ENCODE peak calls at places on chromosomes 12 and 14, in ten cellular contexts. V is T47D; Y is CD8-positive, alpha-beta memory T cell; S is ureter; C is NCI-H146; T is GM12865; A is mesenteric fat pad; U is mucosa of gallbladder; N is activated CD4-positive, alpha-beta T cell treated with anti-CD3 and anti-CD28 coated beads, Interleukin-2, amount 50 U/mL, for 48 hours; D is fibroblast of mammary gland. G is an unnamed sample.

GRCh38 chr14:52263190-52263589 is 4.3 kb upstream of the PTGDR start:
- DNase-seq in T (no peak), A (no peak), U (no peak), C (no peak), V (no peak), Y (no peak), S (no peak), D (no peak), N (no peak), G (no peak)

GRCh38 chr14:90111895-90112534 is 50.2 kb downstream of the KCNK13 start:
- DNase-seq in Y (no peak), A (no peak), T (no peak), U (no peak), N (no peak), C (no peak), S (no peak), D (peak; percentile 87), V (no peak), G (no peak)

GRCh38 chr14:50559990-50560928 is at the start of gene ATL1:
- DNase-seq in V (peak; percentile 54), T (peak; percentile 41), U (peak; percentile 63), Y (peak; percentile 51), N (peak; percentile 46), C (peak; percentile 81), D (peak; percentile 69), S (peak; percentile 67), A (no peak), G (peak; percentile 94)

GRCh38 chr14:69231486-69231885 is 28.5 kb upstream of the GALNT16 start:
- DNase-seq in C (no peak), V (no peak), T (no peak), A (no peak), N (no peak), S (no peak), D (no peak), U (peak; percentile 66), Y (no peak), G (no peak)

GRCh38 chr14:57462551-57462950 is 31.1 kb downstream of the CCDC198 start:
- DNase-seq in Y (no peak), S (no peak), V (no peak), C (no peak), N (no peak), T (no peak), D (no peak), A (no peak), U (no peak), G (no peak)

GRCh38 chr12:113462117-113462774 is 9.4 kb downstream of the LHX5 start:
- DNase-seq in V (peak; percentile 82), N (peak; percentile 79), D (peak; percentile 74), T (peak; percentile 62), U (peak; percentile 78), A (no peak), S (peak; percentile 73), Y (peak; percentile 71), C (peak; percentile 69), G (peak; percentile 90)

GRCh38 chr14:50719911-50720759 is 52.0 kb upstream of the SAV1 start:
- DNase-seq in T (no peak), U (no peak), N (no peak), C (no peak), D (no peak), Y (no peak), S (no peak), A (no peak), V (no peak), G (no peak)

GRCh38 chr12:49200882-49201594 is 12.2 kb upstream of the TUBA1A start:
- DNase-seq in V (no peak), U (no peak), D (peak; percentile 90), N (no peak), C (peak; percentile 87), T (peak; percentile 65), A (no peak), S (no peak), Y (no peak), G (peak; percentile 43)

GRCh38 chr14:64293976-64294671 is at the start of gene ESR2:
- DNase-seq in D (peak; percentile 37), C (peak; percentile 45), U (no peak), N (peak; percentile 29), Y (peak; percentile 49), S (peak; percentile 44), T (peak; percentile 56), V (peak; percentile 49), A (no peak), G (peak; percentile 78)

GRCh38 chr14:24279301-24280186 is 8.1 kb upstream of the RABGGTA start:
- DNase-seq in V (no peak), N (peak; percentile 61), U (no peak), A (no peak), Y (no peak), D (peak; percentile 6), T (peak; percentile 77), S (no peak), C (no peak), G (no peak)

GRCh38 chr14:92673601-92674000 is 74.8 kb downstream of the LGMN start:
- DNase-seq in U (no peak), T (no peak), V (no peak), A (no peak), D (no peak), C (no peak), Y (peak; percentile 15), N (no peak), S (no peak), G (no peak)

GRCh38 chr14:23008836-23009235 is 1.1 kb downstream of the C14orf93 start:
- DNase-seq in Y (no peak), D (peak; percentile 28), A (no peak), V (no peak), N (no peak), C (no peak), T (peak; percentile 33), U (no peak), S (no peak), G (no peak)

GRCh38 chr12:62484234-62484633 is 17.6 kb downstream of the MON2 start:
- DNase-seq in N (no peak), C (no peak), A (no peak), T (peak; percentile 1), Y (no peak), V (no peak), S (no peak), D (peak; percentile 38), U (no peak), G (no peak)

GRCh38 chr12:34396006-34396860 is 373.9 kb downstream of the ALG10 start:
- DNase-seq in N (no peak), D (no peak), U (peak; percentile 4), T (no peak), C (no peak), Y (peak; percentile 32), S (peak; percentile 23), V (no peak), A (peak; percentile 85), G (no peak)

GRCh38 chr14:21525571-21525970 is 575 bp downstream of the SALL2 start:
- DNase-seq in T (no peak), U (no peak), N (no peak), A (no peak), V (no peak), Y (no peak), D (peak; percentile 25), S (no peak), C (peak; percentile 61), G (no peak)

GRCh38 chr14:22549304-22549962 is 39.6 kb downstream of the DAD1 start:
- DNase-seq in Y (no peak), A (no peak), T (peak; percentile 35), V (no peak), N (peak; percentile 38), U (no peak), D (no peak), C (no peak), S (no peak), G (no peak)

GRCh38 chr12:17239874-17240273 is 633.9 kb upstream of the LMO3 start:
- DNase-seq in D (no peak), T (no peak), N (no peak), S (no peak), V (no peak), C (no peak), A (no peak), Y (no peak), U (no peak), G (no peak)

GRCh38 chr12:1915082-1915968 is 3.1 kb downstream of the CACNA2D4 start:
- DNase-seq in T (no peak), D (no peak), U (no peak), N (peak; percentile 18), V (no peak), C (no peak), S (peak; percentile 40), A (peak; percentile 82), Y (peak; percentile 56), G (peak; percentile 48)

GRCh38 chr12:5377997-5378596 is 53.8 kb upstream of the NTF3 start:
- DNase-seq in S (no peak), A (no peak), C (no peak), U (no peak), N (no peak), D (no peak), V (no peak), T (no peak), Y (no peak), G (no peak)

GRCh38 chr12:55705802-55706402 is 1.8 kb downstream of the ITGA7 start:
- DNase-seq in U (no peak), D (no peak), V (no peak), A (no peak), Y (peak; percentile 47), C (no peak), S (no peak), T (peak; percentile 29), N (no peak), G (no peak)

GRCh38 chr14:68637106-68638021 is 155.5 kb downstream of the ZFP36L1 start:
- DNase-seq in A (peak; percentile 64), V (no peak), T (no peak), U (peak; percentile 48), C (no peak), Y (no peak), D (peak; percentile 62), N (no peak), S (no peak), G (no peak)

GRCh38 chr12:120366884-120367251 is 2.1 kb downstream of the MSI1 start:
- DNase-seq in T (no peak), N (no peak), Y (no peak), A (no peak), U (no peak), S (no peak), V (no peak), C (no peak), D (no peak), G (no peak)

GRCh38 chr12:642633-643477 is 20.4 kb downstream of the NINJ2 start:
- DNase-seq in T (peak; percentile 94), C (peak; percentile 85), D (peak; percentile 45), N (peak; percentile 74), Y (peak; percentile 86), U (peak; percentile 76), A (peak; percentile 93), S (peak; percentile 77), V (peak; percentile 71), G (peak; percentile 84)

GRCh38 chr14:90900712-90901111 is 84.5 kb upstream of the TTC7B start:
- DNase-seq in T (no peak), C (no peak), U (no peak), Y (no peak), A (no peak), D (peak; percentile 13), N (no peak), V (no peak), S (no peak), G (peak; percentile 18)